ENCODE peak calls at places on chromosome 14, in four cellular contexts. One of them, this sample, is unnamed.

GRCh38 chr14:73189651-73190050 is 47.7 kb upstream of the PAPLN start:
- DNase-seq in Peyer's patch: no peak
- DNase-seq in lower lobe of right lung: no peak
- DNase-seq in astrocyte of the spinal cord: no peak
- DNase-seq in this sample: no peak

GRCh38 chr14:91399868-91400640 is 17.6 kb downstream of the CCDC88C start:
- DNase-seq in Peyer's patch: peak
- DNase-seq in astrocyte of the spinal cord: no peak
- DNase-seq in lower lobe of right lung: no peak
- DNase-seq in this sample: no peak

GRCh38 chr14:51750542-51750941 is 98.8 kb downstream of the FRMD6 start:
- DNase-seq in lower lobe of right lung: no peak
- DNase-seq in astrocyte of the spinal cord: no peak
- DNase-seq in Peyer's patch: no peak
- DNase-seq in this sample: no peak

GRCh38 chr14:38389666-38390065 is 133.8 kb upstream of the CLEC14A start:
- DNase-seq in astrocyte of the spinal cord: no peak
- DNase-seq in Peyer's patch: no peak
- DNase-seq in lower lobe of right lung: no peak
- DNase-seq in this sample: no peak

GRCh38 chr14:90558983-90559590 is 162.3 kb downstream of the CALM1 start:
- DNase-seq in astrocyte of the spinal cord: no peak
- DNase-seq in lower lobe of right lung: no peak
- DNase-seq in Peyer's patch: no peak
- DNase-seq in this sample: no peak

GRCh38 chr14:78007160-78007559 is 163.0 kb upstream of the NRXN3 start:
- DNase-seq in lower lobe of right lung: no peak
- DNase-seq in astrocyte of the spinal cord: peak
- DNase-seq in Peyer's patch: no peak
- DNase-seq in this sample: no peak

GRCh38 chr14:99441157-99441870 is 39.3 kb downstream of the SETD3 start:
- DNase-seq in lower lobe of right lung: no peak
- DNase-seq in astrocyte of the spinal cord: no peak
- DNase-seq in Peyer's patch: no peak
- DNase-seq in this sample: no peak

GRCh38 chr14:23559010-23559920 is 3.2 kb downstream of the THTPA start:
- DNase-seq in astrocyte of the spinal cord: peak
- DNase-seq in Peyer's patch: peak
- DNase-seq in lower lobe of right lung: peak
- DNase-seq in this sample: no peak

GRCh38 chr14:33682746-33683145 is 268.1 kb downstream of the EGLN3 start:
- DNase-seq in astrocyte of the spinal cord: peak
- DNase-seq in Peyer's patch: no peak
- DNase-seq in lower lobe of right lung: no peak
- DNase-seq in this sample: no peak

GRCh38 chr14:22510527-22511110 is 78.4 kb downstream of the DAD1 start:
- DNase-seq in Peyer's patch: no peak
- DNase-seq in astrocyte of the spinal cord: peak
- DNase-seq in lower lobe of right lung: no peak
- DNase-seq in this sample: peak

GRCh38 chr14:69350892-69351291 is 47.2 kb downstream of the ERH start:
- DNase-seq in lower lobe of right lung: no peak
- DNase-seq in astrocyte of the spinal cord: no peak
- DNase-seq in Peyer's patch: no peak
- DNase-seq in this sample: no peak
- H3K4me3 ChIP-seq in lower lobe of right lung: no peak
- H3K4me3 ChIP-seq in astrocyte of the spinal cord: no peak
- H3K4me3 ChIP-seq in Peyer's patch: no peak
- H3K4me3 ChIP-seq in this sample: no peak

GRCh38 chr14:69595336-69595735 is 16.1 kb upstream of the SUSD6 start:
- DNase-seq in Peyer's patch: no peak
- DNase-seq in astrocyte of the spinal cord: no peak
- DNase-seq in lower lobe of right lung: no peak
- DNase-seq in this sample: no peak

GRCh38 chr14:69587389-69587788 is 12.7 kb upstream of the CCDC177 start:
- DNase-seq in astrocyte of the spinal cord: no peak
- DNase-seq in Peyer's patch: peak
- DNase-seq in lower lobe of right lung: no peak
- DNase-seq in this sample: no peak

DNA sequence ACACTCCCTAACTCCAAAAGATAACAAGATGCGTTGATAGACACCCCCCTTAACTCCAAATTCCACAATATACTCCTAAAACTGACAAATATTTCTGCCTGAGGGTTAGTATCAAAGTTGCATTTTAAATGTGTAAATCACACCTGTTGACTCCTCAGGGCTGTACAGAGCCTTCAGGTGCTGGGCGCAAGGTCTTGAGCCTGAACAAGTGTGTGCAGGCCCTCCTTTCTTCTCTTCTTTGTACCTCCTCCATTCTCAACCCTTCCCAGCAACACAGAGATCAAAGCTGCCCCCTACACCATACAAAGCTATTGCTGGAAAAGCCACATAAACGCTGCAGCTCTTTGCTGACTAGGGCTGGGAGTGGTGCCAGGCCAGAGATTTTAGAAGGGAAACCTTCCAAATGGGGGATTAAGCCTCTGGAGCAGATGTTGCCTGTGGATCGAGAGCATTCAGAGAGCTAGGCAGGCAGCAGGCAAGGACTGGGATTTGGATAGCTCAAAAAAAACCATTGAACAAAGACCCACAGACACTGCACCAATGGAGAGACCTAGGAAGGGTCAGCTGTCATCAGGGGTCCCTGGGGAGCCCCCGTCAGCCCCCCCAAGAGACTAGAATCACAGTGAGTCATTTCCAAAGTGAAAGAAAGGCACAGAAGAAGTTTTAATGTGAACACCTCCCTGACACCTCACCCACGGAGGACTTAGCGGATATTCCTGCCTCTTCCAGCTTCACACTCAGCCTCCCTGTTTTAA is 18.3 kb upstream of the SUSD6 start:
- DNase-seq in astrocyte of the spinal cord: peak
- DNase-seq in lower lobe of right lung: no peak
- DNase-seq in Peyer's patch: no peak
- DNase-seq in this sample: no peak
- H3K4me3 ChIP-seq in astrocyte of the spinal cord: no peak
- H3K4me3 ChIP-seq in lower lobe of right lung: no peak
- H3K4me3 ChIP-seq in Peyer's patch: no peak
- H3K4me3 ChIP-seq in this sample: peak

DNA sequence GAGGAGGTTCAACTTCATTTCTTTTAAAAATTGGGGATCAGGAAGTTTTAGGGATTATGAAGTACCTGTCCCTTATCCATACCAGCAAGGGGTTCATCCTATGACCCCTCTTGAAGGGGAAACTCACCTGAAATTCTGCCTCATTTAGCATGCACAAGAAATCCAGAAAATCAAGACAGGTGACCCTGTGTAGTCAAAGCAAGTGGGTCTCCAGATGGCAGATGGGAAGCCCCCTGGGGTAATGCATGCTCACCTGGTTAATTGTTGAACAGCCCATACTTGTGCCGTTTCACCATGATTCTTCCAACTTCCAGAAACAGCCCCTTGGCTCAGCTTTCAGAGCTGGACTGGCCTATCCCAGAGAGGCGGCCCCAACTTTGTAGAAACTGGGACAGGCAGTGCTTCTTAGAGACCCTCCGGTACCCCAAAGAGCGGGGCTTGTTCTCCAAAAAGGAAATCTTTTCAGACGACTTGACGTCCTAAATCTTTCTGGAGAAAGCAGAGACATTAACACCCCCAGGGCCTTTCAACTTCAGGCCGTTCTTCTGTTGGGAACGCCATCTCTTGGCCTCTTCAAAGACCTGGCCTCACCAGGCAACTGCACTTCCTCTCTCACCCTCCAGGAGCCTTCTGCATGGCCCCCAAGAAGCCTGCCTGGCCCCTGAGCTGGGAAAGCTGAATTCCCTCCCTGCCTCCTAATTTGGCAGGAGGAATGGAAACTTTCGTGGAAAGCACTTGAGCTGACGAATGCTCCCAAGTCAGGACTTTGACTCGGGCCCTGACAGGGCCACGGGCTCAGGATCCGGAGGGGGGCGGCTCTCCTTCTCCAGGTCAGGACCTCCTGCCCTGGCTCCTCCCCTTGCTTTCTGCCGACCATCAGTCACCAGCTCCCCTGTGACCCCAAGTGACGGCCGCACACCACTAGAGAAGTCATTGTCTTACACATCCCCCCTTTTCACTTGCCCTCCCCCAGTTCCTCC is 66.1 kb upstream of the ESRRB start:
- DNase-seq in astrocyte of the spinal cord: no peak
- DNase-seq in Peyer's patch: no peak
- DNase-seq in lower lobe of right lung: no peak
- DNase-seq in this sample: no peak
- H3K4me3 ChIP-seq in astrocyte of the spinal cord: no peak
- H3K4me3 ChIP-seq in Peyer's patch: no peak
- H3K4me3 ChIP-seq in lower lobe of right lung: no peak
- H3K4me3 ChIP-seq in this sample: no peak

GRCh38 chr14:105314287-105315185 is at the start of gene PACS2:
- DNase-seq in astrocyte of the spinal cord: peak
- DNase-seq in Peyer's patch: peak
- DNase-seq in lower lobe of right lung: peak
- DNase-seq in this sample: no peak
- H3K4me3 ChIP-seq in astrocyte of the spinal cord: peak
- H3K4me3 ChIP-seq in Peyer's patch: peak
- H3K4me3 ChIP-seq in lower lobe of right lung: peak
- H3K4me3 ChIP-seq in this sample: peak

DNA sequence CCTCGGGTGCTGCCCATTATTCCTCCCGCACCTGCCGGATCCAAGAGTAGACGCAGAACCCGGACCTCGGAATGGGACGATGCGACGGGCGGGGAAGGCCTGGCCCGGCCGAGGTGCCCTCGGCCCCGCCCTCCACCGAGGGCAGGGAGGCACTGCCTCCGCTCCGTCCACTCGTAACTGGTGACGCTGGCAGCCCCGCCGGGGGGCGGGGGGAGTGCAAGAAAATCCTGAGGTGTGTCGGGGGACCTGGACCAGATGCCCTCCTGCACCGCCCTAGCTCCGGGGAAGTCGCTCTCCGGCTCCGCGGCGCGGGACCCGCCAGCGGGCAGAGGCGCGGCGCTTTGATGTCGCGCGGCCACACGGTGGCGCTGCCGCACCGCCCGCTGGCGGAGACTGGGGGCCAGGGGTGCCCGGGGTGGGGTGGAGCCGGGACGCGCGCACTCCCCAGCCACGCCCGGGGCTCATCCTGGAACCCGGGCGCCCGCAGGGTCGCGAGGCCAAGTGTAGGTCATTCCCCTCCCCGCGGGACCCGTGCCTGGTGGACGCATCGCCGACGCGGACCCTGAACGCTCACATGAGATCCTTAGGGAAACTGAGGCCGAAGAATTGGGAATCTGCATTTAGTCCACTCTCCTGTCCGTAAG is 202.8 kb downstream of the TTC8 start:
- DNase-seq in astrocyte of the spinal cord: peak
- DNase-seq in Peyer's patch: peak
- DNase-seq in lower lobe of right lung: peak
- DNase-seq in this sample: no peak
- H3K4me3 ChIP-seq in astrocyte of the spinal cord: peak
- H3K4me3 ChIP-seq in Peyer's patch: peak
- H3K4me3 ChIP-seq in lower lobe of right lung: peak
- H3K4me3 ChIP-seq in this sample: peak

DNA sequence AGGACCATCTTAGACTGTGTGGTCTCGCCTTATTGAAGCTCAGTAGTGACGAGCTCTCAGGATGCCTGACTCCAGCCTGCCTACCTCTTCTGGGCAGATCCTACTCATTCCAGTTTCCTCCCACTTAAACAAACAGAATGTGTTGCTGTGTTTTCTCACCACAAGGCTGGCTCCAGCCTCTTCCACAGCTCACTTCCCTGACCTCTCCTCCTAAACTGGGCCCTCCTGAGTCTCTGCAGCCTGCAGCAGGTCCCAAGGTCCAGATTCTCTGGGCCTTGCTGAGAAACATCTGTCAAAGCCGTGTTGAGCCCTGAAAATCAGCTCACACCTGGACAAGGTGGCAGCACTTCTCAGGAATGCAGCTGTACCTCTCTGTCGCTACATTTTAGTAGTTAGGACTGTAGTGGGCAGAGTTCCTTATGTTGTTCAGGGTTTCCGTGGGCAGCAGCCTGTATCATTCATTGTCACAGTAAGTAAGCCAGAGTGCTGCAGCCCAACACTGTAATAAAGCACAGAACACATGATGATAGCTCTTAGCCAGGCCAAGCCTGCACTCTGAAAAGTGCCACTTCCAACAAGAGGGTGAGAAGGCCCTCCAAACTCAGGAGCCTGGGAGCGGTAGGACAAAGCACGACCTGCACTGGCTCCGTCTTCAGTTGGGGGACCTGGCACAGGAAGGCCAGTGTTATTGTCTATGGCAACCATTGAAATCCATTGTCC is 68.5 kb downstream of the NKX2-1 start:
- DNase-seq in astrocyte of the spinal cord: no peak
- DNase-seq in Peyer's patch: no peak
- DNase-seq in lower lobe of right lung: peak
- DNase-seq in this sample: no peak
- H3K4me3 ChIP-seq in astrocyte of the spinal cord: no peak
- H3K4me3 ChIP-seq in Peyer's patch: no peak
- H3K4me3 ChIP-seq in lower lobe of right lung: no peak
- H3K4me3 ChIP-seq in this sample: no peak

DNA sequence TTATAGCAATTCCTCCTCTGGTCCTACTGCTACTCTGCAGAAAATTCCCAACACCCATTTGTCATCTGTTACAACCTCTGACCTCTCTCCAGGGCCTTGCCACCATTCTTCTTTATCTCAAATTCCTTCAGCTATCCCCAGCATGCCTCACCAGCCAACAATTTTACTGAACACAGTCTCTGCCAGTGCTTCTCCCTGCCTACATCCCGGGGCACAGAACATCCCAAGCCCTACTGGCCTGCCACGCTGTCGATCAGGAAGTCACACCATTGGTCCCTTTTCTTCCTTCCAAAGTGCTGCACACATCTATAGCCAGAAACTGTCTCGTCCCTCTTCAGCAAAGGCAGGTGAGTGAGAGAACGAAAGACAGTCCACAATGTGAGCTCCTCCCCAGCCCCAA is 122.1 kb downstream of the TTLL5 start:
- DNase-seq in Peyer's patch: no peak
- DNase-seq in astrocyte of the spinal cord: no peak
- DNase-seq in lower lobe of right lung: no peak
- DNase-seq in this sample: no peak
- H3K4me3 ChIP-seq in Peyer's patch: no peak
- H3K4me3 ChIP-seq in astrocyte of the spinal cord: no peak
- H3K4me3 ChIP-seq in lower lobe of right lung: no peak
- H3K4me3 ChIP-seq in this sample: no peak

GRCh38 chr14:94026886-94027469 is 838 bp downstream of the OTUB2 start:
- DNase-seq in Peyer's patch: no peak
- DNase-seq in lower lobe of right lung: no peak
- DNase-seq in astrocyte of the spinal cord: no peak
- DNase-seq in this sample: no peak
- H3K4me3 ChIP-seq in Peyer's patch: peak
- H3K4me3 ChIP-seq in lower lobe of right lung: peak
- H3K4me3 ChIP-seq in astrocyte of the spinal cord: peak
- H3K4me3 ChIP-seq in this sample: peak